ENCODE peak calls at places on chromosomes 1 and 21, in five cellular contexts. One of them, this sample, is unnamed.

GRCh38 chr1:178418284-178418955 is 78.3 kb downstream of the CLEC20A start:
- DNase-seq in T-helper 2 cell: no peak
- DNase-seq in activated CD8-positive, alpha-beta memory T cell treated with anti-CD3 and anti-CD28 coated beads, Interleukin-2, amount 50 U/mL, for 48 hours: no peak
- DNase-seq in activated naive CD8-positive, alpha-beta T cell treated with anti-CD3 and anti-CD28 coated beads, Interleukin-2, amount 10 ng/mL, durations not matched to agents 7 days and 5 days: no peak
- DNase-seq in stimulated activated CD8-positive, alpha-beta memory T cell treated with anti-CD3 and anti-CD28 coated beads, Interleukin-7, amount 100 ng/mL, for 1 hour: no peak
- DNase-seq in this sample: no peak

GRCh38 chr1:94579876-94580294 is 38.3 kb upstream of the F3 start:
- DNase-seq in stimulated activated CD8-positive, alpha-beta memory T cell treated with anti-CD3 and anti-CD28 coated beads, Interleukin-7, amount 100 ng/mL, for 1 hour: no peak
- DNase-seq in T-helper 2 cell: no peak
- DNase-seq in activated naive CD8-positive, alpha-beta T cell treated with anti-CD3 and anti-CD28 coated beads, Interleukin-2, amount 10 ng/mL, durations not matched to agents 7 days and 5 days: no peak
- DNase-seq in activated CD8-positive, alpha-beta memory T cell treated with anti-CD3 and anti-CD28 coated beads, Interleukin-2, amount 50 U/mL, for 48 hours: no peak
- DNase-seq in this sample: no peak

GRCh38 chr1:27403065-27403726 is 10.8 kb downstream of the GPR3 start:
- DNase-seq in activated CD8-positive, alpha-beta memory T cell treated with anti-CD3 and anti-CD28 coated beads, Interleukin-2, amount 50 U/mL, for 48 hours: no peak
- DNase-seq in activated naive CD8-positive, alpha-beta T cell treated with anti-CD3 and anti-CD28 coated beads, Interleukin-2, amount 10 ng/mL, durations not matched to agents 7 days and 5 days: no peak
- DNase-seq in stimulated activated CD8-positive, alpha-beta memory T cell treated with anti-CD3 and anti-CD28 coated beads, Interleukin-7, amount 100 ng/mL, for 1 hour: no peak
- DNase-seq in T-helper 2 cell: no peak
- DNase-seq in this sample: no peak

GRCh38 chr1:81231729-81232038 is 569.0 kb upstream of the ADGRL2 start:
- DNase-seq in activated CD8-positive, alpha-beta memory T cell treated with anti-CD3 and anti-CD28 coated beads, Interleukin-2, amount 50 U/mL, for 48 hours: no peak
- DNase-seq in activated naive CD8-positive, alpha-beta T cell treated with anti-CD3 and anti-CD28 coated beads, Interleukin-2, amount 10 ng/mL, durations not matched to agents 7 days and 5 days: no peak
- DNase-seq in T-helper 2 cell: no peak
- DNase-seq in stimulated activated CD8-positive, alpha-beta memory T cell treated with anti-CD3 and anti-CD28 coated beads, Interleukin-7, amount 100 ng/mL, for 1 hour: no peak
- DNase-seq in this sample: no peak

GRCh38 chr1:39115271-39116110 is 89.0 kb upstream of the MACF1 start:
- DNase-seq in stimulated activated CD8-positive, alpha-beta memory T cell treated with anti-CD3 and anti-CD28 coated beads, Interleukin-7, amount 100 ng/mL, for 1 hour: no peak
- DNase-seq in T-helper 2 cell: no peak
- DNase-seq in activated naive CD8-positive, alpha-beta T cell treated with anti-CD3 and anti-CD28 coated beads, Interleukin-2, amount 10 ng/mL, durations not matched to agents 7 days and 5 days: no peak
- DNase-seq in activated CD8-positive, alpha-beta memory T cell treated with anti-CD3 and anti-CD28 coated beads, Interleukin-2, amount 50 U/mL, for 48 hours: no peak
- DNase-seq in this sample: no peak

GRCh38 chr1:192805832-192806323 is 3.0 kb upstream of the RGS2 start:
- DNase-seq in stimulated activated CD8-positive, alpha-beta memory T cell treated with anti-CD3 and anti-CD28 coated beads, Interleukin-7, amount 100 ng/mL, for 1 hour: no peak
- DNase-seq in activated CD8-positive, alpha-beta memory T cell treated with anti-CD3 and anti-CD28 coated beads, Interleukin-2, amount 50 U/mL, for 48 hours: no peak
- DNase-seq in T-helper 2 cell: peak
- DNase-seq in activated naive CD8-positive, alpha-beta T cell treated with anti-CD3 and anti-CD28 coated beads, Interleukin-2, amount 10 ng/mL, durations not matched to agents 7 days and 5 days: no peak
- DNase-seq in this sample: no peak

GRCh38 chr1:32240140-32240951 is 6.7 kb upstream of the FAM167B start:
- DNase-seq in activated naive CD8-positive, alpha-beta T cell treated with anti-CD3 and anti-CD28 coated beads, Interleukin-2, amount 10 ng/mL, durations not matched to agents 7 days and 5 days: peak
- DNase-seq in stimulated activated CD8-positive, alpha-beta memory T cell treated with anti-CD3 and anti-CD28 coated beads, Interleukin-7, amount 100 ng/mL, for 1 hour: no peak
- DNase-seq in activated CD8-positive, alpha-beta memory T cell treated with anti-CD3 and anti-CD28 coated beads, Interleukin-2, amount 50 U/mL, for 48 hours: peak
- DNase-seq in T-helper 2 cell: peak
- DNase-seq in this sample: peak

GRCh38 chr1:3473381-3473844 is 18.9 kb downstream of the ARHGEF16 start:
- DNase-seq in T-helper 2 cell: no peak
- DNase-seq in activated naive CD8-positive, alpha-beta T cell treated with anti-CD3 and anti-CD28 coated beads, Interleukin-2, amount 10 ng/mL, durations not matched to agents 7 days and 5 days: no peak
- DNase-seq in activated CD8-positive, alpha-beta memory T cell treated with anti-CD3 and anti-CD28 coated beads, Interleukin-2, amount 50 U/mL, for 48 hours: no peak
- DNase-seq in stimulated activated CD8-positive, alpha-beta memory T cell treated with anti-CD3 and anti-CD28 coated beads, Interleukin-7, amount 100 ng/mL, for 1 hour: no peak
- DNase-seq in this sample: no peak

GRCh38 chr1:16724718-16725438 is 15.4 kb upstream of the RNU1-4 start:
- DNase-seq in stimulated activated CD8-positive, alpha-beta memory T cell treated with anti-CD3 and anti-CD28 coated beads, Interleukin-7, amount 100 ng/mL, for 1 hour: no peak
- DNase-seq in T-helper 2 cell: no peak
- DNase-seq in activated naive CD8-positive, alpha-beta T cell treated with anti-CD3 and anti-CD28 coated beads, Interleukin-2, amount 10 ng/mL, durations not matched to agents 7 days and 5 days: peak
- DNase-seq in activated CD8-positive, alpha-beta memory T cell treated with anti-CD3 and anti-CD28 coated beads, Interleukin-2, amount 50 U/mL, for 48 hours: peak
- DNase-seq in this sample: no peak

GRCh38 chr1:229204863-229205777 is 65.8 kb upstream of the RAB4A start:
- DNase-seq in stimulated activated CD8-positive, alpha-beta memory T cell treated with anti-CD3 and anti-CD28 coated beads, Interleukin-7, amount 100 ng/mL, for 1 hour: no peak
- DNase-seq in activated CD8-positive, alpha-beta memory T cell treated with anti-CD3 and anti-CD28 coated beads, Interleukin-2, amount 50 U/mL, for 48 hours: no peak
- DNase-seq in T-helper 2 cell: peak
- DNase-seq in activated naive CD8-positive, alpha-beta T cell treated with anti-CD3 and anti-CD28 coated beads, Interleukin-2, amount 10 ng/mL, durations not matched to agents 7 days and 5 days: no peak
- DNase-seq in this sample: no peak

GRCh38 chr21:36321325-36322082 is 1.5 kb downstream of the MORC3 start:
- DNase-seq in stimulated activated CD8-positive, alpha-beta memory T cell treated with anti-CD3 and anti-CD28 coated beads, Interleukin-7, amount 100 ng/mL, for 1 hour: no peak
- DNase-seq in activated naive CD8-positive, alpha-beta T cell treated with anti-CD3 and anti-CD28 coated beads, Interleukin-2, amount 10 ng/mL, durations not matched to agents 7 days and 5 days: no peak
- DNase-seq in T-helper 2 cell: peak
- DNase-seq in activated CD8-positive, alpha-beta memory T cell treated with anti-CD3 and anti-CD28 coated beads, Interleukin-2, amount 50 U/mL, for 48 hours: no peak
- DNase-seq in this sample: no peak

GRCh38 chr1:219324629-219325367 is 151.1 kb downstream of the LYPLAL1 start:
- DNase-seq in activated naive CD8-positive, alpha-beta T cell treated with anti-CD3 and anti-CD28 coated beads, Interleukin-2, amount 10 ng/mL, durations not matched to agents 7 days and 5 days: no peak
- DNase-seq in T-helper 2 cell: peak
- DNase-seq in stimulated activated CD8-positive, alpha-beta memory T cell treated with anti-CD3 and anti-CD28 coated beads, Interleukin-7, amount 100 ng/mL, for 1 hour: no peak
- DNase-seq in activated CD8-positive, alpha-beta memory T cell treated with anti-CD3 and anti-CD28 coated beads, Interleukin-2, amount 50 U/mL, for 48 hours: no peak
- DNase-seq in this sample: no peak

GRCh38 chr1:11650331-11650991 is 3.8 kb downstream of the FBXO2 start:
- DNase-seq in activated CD8-positive, alpha-beta memory T cell treated with anti-CD3 and anti-CD28 coated beads, Interleukin-2, amount 50 U/mL, for 48 hours: peak
- DNase-seq in activated naive CD8-positive, alpha-beta T cell treated with anti-CD3 and anti-CD28 coated beads, Interleukin-2, amount 10 ng/mL, durations not matched to agents 7 days and 5 days: peak
- DNase-seq in T-helper 2 cell: peak
- DNase-seq in stimulated activated CD8-positive, alpha-beta memory T cell treated with anti-CD3 and anti-CD28 coated beads, Interleukin-7, amount 100 ng/mL, for 1 hour: peak
- DNase-seq in this sample: peak

GRCh38 chr1:62530516-62531154 is 66.7 kb upstream of the ANGPTL3 start:
- DNase-seq in stimulated activated CD8-positive, alpha-beta memory T cell treated with anti-CD3 and anti-CD28 coated beads, Interleukin-7, amount 100 ng/mL, for 1 hour: no peak
- DNase-seq in activated naive CD8-positive, alpha-beta T cell treated with anti-CD3 and anti-CD28 coated beads, Interleukin-2, amount 10 ng/mL, durations not matched to agents 7 days and 5 days: no peak
- DNase-seq in activated CD8-positive, alpha-beta memory T cell treated with anti-CD3 and anti-CD28 coated beads, Interleukin-2, amount 50 U/mL, for 48 hours: no peak
- DNase-seq in T-helper 2 cell: peak
- DNase-seq in this sample: no peak

GRCh38 chr1:160078392-160079195 is 2.7 kb upstream of the KCNJ9 start:
- DNase-seq in activated CD8-positive, alpha-beta memory T cell treated with anti-CD3 and anti-CD28 coated beads, Interleukin-2, amount 50 U/mL, for 48 hours: peak
- DNase-seq in stimulated activated CD8-positive, alpha-beta memory T cell treated with anti-CD3 and anti-CD28 coated beads, Interleukin-7, amount 100 ng/mL, for 1 hour: no peak
- DNase-seq in T-helper 2 cell: peak
- DNase-seq in activated naive CD8-positive, alpha-beta T cell treated with anti-CD3 and anti-CD28 coated beads, Interleukin-2, amount 10 ng/mL, durations not matched to agents 7 days and 5 days: peak
- DNase-seq in this sample: peak

GRCh38 chr1:156706647-156707008 is 1.2 kb upstream of the CRABP2 start:
- DNase-seq in activated naive CD8-positive, alpha-beta T cell treated with anti-CD3 and anti-CD28 coated beads, Interleukin-2, amount 10 ng/mL, durations not matched to agents 7 days and 5 days: no peak
- DNase-seq in activated CD8-positive, alpha-beta memory T cell treated with anti-CD3 and anti-CD28 coated beads, Interleukin-2, amount 50 U/mL, for 48 hours: no peak
- DNase-seq in T-helper 2 cell: no peak
- DNase-seq in stimulated activated CD8-positive, alpha-beta memory T cell treated with anti-CD3 and anti-CD28 coated beads, Interleukin-7, amount 100 ng/mL, for 1 hour: no peak
- DNase-seq in this sample: peak

GRCh38 chr1:92424376-92424775 is 62.3 kb downstream of the GFI1 start:
- DNase-seq in stimulated activated CD8-positive, alpha-beta memory T cell treated with anti-CD3 and anti-CD28 coated beads, Interleukin-7, amount 100 ng/mL, for 1 hour: no peak
- DNase-seq in activated CD8-positive, alpha-beta memory T cell treated with anti-CD3 and anti-CD28 coated beads, Interleukin-2, amount 50 U/mL, for 48 hours: no peak
- DNase-seq in activated naive CD8-positive, alpha-beta T cell treated with anti-CD3 and anti-CD28 coated beads, Interleukin-2, amount 10 ng/mL, durations not matched to agents 7 days and 5 days: no peak
- DNase-seq in T-helper 2 cell: no peak
- DNase-seq in this sample: no peak

GRCh38 chr1:206674745-206675175 is 9.9 kb upstream of the MAPKAPK2 start:
- DNase-seq in activated CD8-positive, alpha-beta memory T cell treated with anti-CD3 and anti-CD28 coated beads, Interleukin-2, amount 50 U/mL, for 48 hours: no peak
- DNase-seq in activated naive CD8-positive, alpha-beta T cell treated with anti-CD3 and anti-CD28 coated beads, Interleukin-2, amount 10 ng/mL, durations not matched to agents 7 days and 5 days: no peak
- DNase-seq in T-helper 2 cell: no peak
- DNase-seq in stimulated activated CD8-positive, alpha-beta memory T cell treated with anti-CD3 and anti-CD28 coated beads, Interleukin-7, amount 100 ng/mL, for 1 hour: no peak
- DNase-seq in this sample: no peak

GRCh38 chr1:31714442-31715096 is 10.8 kb upstream of the COL16A1 start:
- DNase-seq in activated CD8-positive, alpha-beta memory T cell treated with anti-CD3 and anti-CD28 coated beads, Interleukin-2, amount 50 U/mL, for 48 hours: peak
- DNase-seq in activated naive CD8-positive, alpha-beta T cell treated with anti-CD3 and anti-CD28 coated beads, Interleukin-2, amount 10 ng/mL, durations not matched to agents 7 days and 5 days: peak
- DNase-seq in T-helper 2 cell: peak
- DNase-seq in stimulated activated CD8-positive, alpha-beta memory T cell treated with anti-CD3 and anti-CD28 coated beads, Interleukin-7, amount 100 ng/mL, for 1 hour: no peak
- DNase-seq in this sample: no peak

GRCh38 chr1:65233757-65234156 is 75.6 kb upstream of the DNAJC6 start:
- DNase-seq in T-helper 2 cell: no peak
- DNase-seq in activated CD8-positive, alpha-beta memory T cell treated with anti-CD3 and anti-CD28 coated beads, Interleukin-2, amount 50 U/mL, for 48 hours: no peak
- DNase-seq in activated naive CD8-positive, alpha-beta T cell treated with anti-CD3 and anti-CD28 coated beads, Interleukin-2, amount 10 ng/mL, durations not matched to agents 7 days and 5 days: no peak
- DNase-seq in stimulated activated CD8-positive, alpha-beta memory T cell treated with anti-CD3 and anti-CD28 coated beads, Interleukin-7, amount 100 ng/mL, for 1 hour: no peak
- DNase-seq in this sample: no peak

GRCh38 chr1:238895911-238896310 is 490.5 kb upstream of the CHRM3 start:
- DNase-seq in stimulated activated CD8-positive, alpha-beta memory T cell treated with anti-CD3 and anti-CD28 coated beads, Interleukin-7, amount 100 ng/mL, for 1 hour: no peak
- DNase-seq in activated naive CD8-positive, alpha-beta T cell treated with anti-CD3 and anti-CD28 coated beads, Interleukin-2, amount 10 ng/mL, durations not matched to agents 7 days and 5 days: no peak
- DNase-seq in activated CD8-positive, alpha-beta memory T cell treated with anti-CD3 and anti-CD28 coated beads, Interleukin-2, amount 50 U/mL, for 48 hours: no peak
- DNase-seq in T-helper 2 cell: no peak
- DNase-seq in this sample: no peak

GRCh38 chr1:24735619-24736375 is 9.4 kb upstream of the CLIC4 start:
- DNase-seq in activated CD8-positive, alpha-beta memory T cell treated with anti-CD3 and anti-CD28 coated beads, Interleukin-2, amount 50 U/mL, for 48 hours: no peak
- DNase-seq in activated naive CD8-positive, alpha-beta T cell treated with anti-CD3 and anti-CD28 coated beads, Interleukin-2, amount 10 ng/mL, durations not matched to agents 7 days and 5 days: no peak
- DNase-seq in stimulated activated CD8-positive, alpha-beta memory T cell treated with anti-CD3 and anti-CD28 coated beads, Interleukin-7, amount 100 ng/mL, for 1 hour: no peak
- DNase-seq in T-helper 2 cell: no peak
- DNase-seq in this sample: no peak

GRCh38 chr21:44925027-44925755 is 4.5 kb upstream of the ITGB2 start:
- DNase-seq in activated naive CD8-positive, alpha-beta T cell treated with anti-CD3 and anti-CD28 coated beads, Interleukin-2, amount 10 ng/mL, durations not matched to agents 7 days and 5 days: no peak
- DNase-seq in T-helper 2 cell: peak
- DNase-seq in stimulated activated CD8-positive, alpha-beta memory T cell treated with anti-CD3 and anti-CD28 coated beads, Interleukin-7, amount 100 ng/mL, for 1 hour: no peak
- DNase-seq in activated CD8-positive, alpha-beta memory T cell treated with anti-CD3 and anti-CD28 coated beads, Interleukin-2, amount 50 U/mL, for 48 hours: no peak
- DNase-seq in this sample: no peak

GRCh38 chr1:182971219-182971618 is 18.3 kb upstream of the SHCBP1L start:
- DNase-seq in activated CD8-positive, alpha-beta memory T cell treated with anti-CD3 and anti-CD28 coated beads, Interleukin-2, amount 50 U/mL, for 48 hours: no peak
- DNase-seq in activated naive CD8-positive, alpha-beta T cell treated with anti-CD3 and anti-CD28 coated beads, Interleukin-2, amount 10 ng/mL, durations not matched to agents 7 days and 5 days: no peak
- DNase-seq in T-helper 2 cell: no peak
- DNase-seq in stimulated activated CD8-positive, alpha-beta memory T cell treated with anti-CD3 and anti-CD28 coated beads, Interleukin-7, amount 100 ng/mL, for 1 hour: no peak
- DNase-seq in this sample: no peak

GRCh38 chr1:202310071-202310725 is 31.5 kb downstream of the UBE2T start:
- DNase-seq in T-helper 2 cell: no peak
- DNase-seq in activated naive CD8-positive, alpha-beta T cell treated with anti-CD3 and anti-CD28 coated beads, Interleukin-2, amount 10 ng/mL, durations not matched to agents 7 days and 5 days: no peak
- DNase-seq in stimulated activated CD8-positive, alpha-beta memory T cell treated with anti-CD3 and anti-CD28 coated beads, Interleukin-7, amount 100 ng/mL, for 1 hour: no peak
- DNase-seq in activated CD8-positive, alpha-beta memory T cell treated with anti-CD3 and anti-CD28 coated beads, Interleukin-2, amount 50 U/mL, for 48 hours: no peak
- DNase-seq in this sample: no peak

GRCh38 chr1:47424336-47424982 is 8.4 kb downstream of the FOXE3 start:
- DNase-seq in activated CD8-positive, alpha-beta memory T cell treated with anti-CD3 and anti-CD28 coated beads, Interleukin-2, amount 50 U/mL, for 48 hours: no peak
- DNase-seq in stimulated activated CD8-positive, alpha-beta memory T cell treated with anti-CD3 and anti-CD28 coated beads, Interleukin-7, amount 100 ng/mL, for 1 hour: no peak
- DNase-seq in T-helper 2 cell: no peak
- DNase-seq in activated naive CD8-positive, alpha-beta T cell treated with anti-CD3 and anti-CD28 coated beads, Interleukin-2, amount 10 ng/mL, durations not matched to agents 7 days and 5 days: no peak
- DNase-seq in this sample: no peak

GRCh38 chr1:23951646-23952095 is 8.0 kb upstream of the PNRC2 start:
- DNase-seq in activated naive CD8-positive, alpha-beta T cell treated with anti-CD3 and anti-CD28 coated beads, Interleukin-2, amount 10 ng/mL, durations not matched to agents 7 days and 5 days: no peak
- DNase-seq in activated CD8-positive, alpha-beta memory T cell treated with anti-CD3 and anti-CD28 coated beads, Interleukin-2, amount 50 U/mL, for 48 hours: no peak
- DNase-seq in stimulated activated CD8-positive, alpha-beta memory T cell treated with anti-CD3 and anti-CD28 coated beads, Interleukin-7, amount 100 ng/mL, for 1 hour: no peak
- DNase-seq in T-helper 2 cell: no peak
- DNase-seq in this sample: no peak

GRCh38 chr1:11479375-11479979 is 522 bp downstream of the DISP3 start:
- DNase-seq in activated CD8-positive, alpha-beta memory T cell treated with anti-CD3 and anti-CD28 coated beads, Interleukin-2, amount 50 U/mL, for 48 hours: peak
- DNase-seq in activated naive CD8-positive, alpha-beta T cell treated with anti-CD3 and anti-CD28 coated beads, Interleukin-2, amount 10 ng/mL, durations not matched to agents 7 days and 5 days: no peak
- DNase-seq in stimulated activated CD8-positive, alpha-beta memory T cell treated with anti-CD3 and anti-CD28 coated beads, Interleukin-7, amount 100 ng/mL, for 1 hour: no peak
- DNase-seq in T-helper 2 cell: no peak
- DNase-seq in this sample: no peak

This sample was measured in activated CD4-positive, alpha-beta T cell treated with anti-CD3 and anti-CD28 coated beads for 1 hour.